ENCODE peak calls at places on chromosomes 11 and 22, in eight cellular contexts. D is endothelial cell of umbilical vein, L is fibroblast of lung, C is mesendoderm, H is colonic mucosa, E is kidney, A is IMR-90, Y is PC-3. U is an unnamed sample. For H3K36me3, the result is how much of the 10 kb centered on the place peaks cover.

GRCh38 chr22:43239956-43240355 is 53.0 kb upstream of the TTLL12 start:
- DNase-seq in D (no peak), L (no peak), C (no peak), H (no peak), E (no peak), A (no peak), Y (no peak), U (no peak)

GRCh38 chr22:20531404-20532181 is 24.2 kb downstream of the MED15 start:
- DNase-seq in D (peak), L (peak), C (peak), H (peak), E (peak), A (peak), Y (peak), U (peak)

GRCh38 chr11:125990244-125990643 is 44.4 kb downstream of the VSIG10L2 start:
- DNase-seq in D (no peak), L (peak), C (no peak), H (no peak), E (no peak), A (peak), Y (peak), U (no peak)

GRCh38 chr11:17575431-17576425 is 28.7 kb downstream of the OTOG start:
- DNase-seq in D (no peak), L (no peak), C (no peak), H (no peak), E (peak), A (no peak), Y (no peak), U (peak)

GRCh38 chr22:49475253-49475652 is 352.4 kb downstream of the BRD1 start:
- DNase-seq in D (no peak), L (no peak), C (no peak), H (no peak), E (no peak), A (no peak), Y (peak), U (no peak)

GRCh38 chr11:111334495-111335123 is 36.3 kb downstream of the POU2AF3 start:
- DNase-seq in D (no peak), L (peak), C (no peak), H (peak), E (no peak), A (no peak), Y (peak), U (peak)

GRCh38 chr11:2700415-2701211 is 819 bp upstream of the KCNQ1OT1 start:
- DNase-seq in D (peak), L (peak), C (peak), H (peak), E (peak), A (no peak), Y (peak), U (peak)

GRCh38 chr11:20638074-20638473 is 31.3 kb upstream of the NELL1 start:
- DNase-seq in D (no peak), L (no peak), C (no peak), H (no peak), E (no peak), A (no peak), Y (no peak), U (no peak)

GRCh38 chr22:26474687-26475086 is 8.9 kb downstream of the HPS4 start:
- DNase-seq in D (peak), L (peak), C (no peak), H (no peak), E (no peak), A (no peak), Y (peak), U (no peak)

GRCh38 chr11:58637367-58637766 is 14.9 kb downstream of the CNTF start:
- DNase-seq in D (no peak), L (no peak), C (no peak), H (no peak), E (no peak), A (no peak), Y (no peak), U (no peak)

GRCh38 chr11:2139691-2140337 is 625 bp upstream of the IGF2 start:
- DNase-seq in D (no peak), L (no peak), C (no peak), H (no peak), E (peak), A (no peak), Y (no peak), U (peak)

GRCh38 chr11:118002010-118002540 is 15.9 kb downstream of the IL10RA start:
- DNase-seq in D (no peak), L (no peak), C (no peak), H (no peak), E (no peak), A (no peak), Y (no peak), U (no peak)

GRCh38 chr11:57205046-57205671 is 23.4 kb downstream of the LRRC55 start:
- DNase-seq in D (no peak), L (peak), C (peak), H (no peak), E (no peak), A (peak), Y (peak), U (peak)

GRCh38 chr11:45669146-45669545 is 3.7 kb upstream of the CHST1 start:
- DNase-seq in D (no peak), L (no peak), C (no peak), H (no peak), E (peak), A (no peak), Y (no peak), U (no peak)

GRCh38 chr11:74820763-74821162 is 72.1 kb downstream of the RNF169 start:
- DNase-seq in D (peak), L (peak), C (peak), H (no peak), E (no peak), A (peak), Y (peak), U (no peak)

GRCh38 chr11:26792956-26793355 is 71.1 kb upstream of the SLC5A12 start:
- DNase-seq in D (no peak), L (no peak), C (no peak), H (no peak), E (no peak), A (no peak), Y (no peak), U (no peak)

GRCh38 chr11:65615950-65616574 is 486 bp downstream of the PCNX3 start:
- DNase-seq in D (no peak), L (peak), C (peak), H (peak), E (no peak), A (no peak), Y (peak), U (no peak)

GRCh38 chr11:107704432-107704831 is 7.4 kb downstream of the SLN start:
- DNase-seq in D (no peak), L (peak), C (no peak), H (no peak), E (no peak), A (peak), Y (peak), U (no peak)

GRCh38 chr11:73961321-73961720 is 10.5 kb downstream of the DNAJB13 start:
- DNase-seq in D (no peak), L (peak), C (no peak), H (no peak), E (peak), A (peak), Y (peak), U (no peak)

GRCh38 chr22:45889539-45890350 is 87.2 kb downstream of the WNT7B start:
- DNase-seq in D (no peak), L (peak), C (no peak), H (no peak), E (peak), A (peak), Y (no peak), U (peak)

GRCh38 chr22:26711205-26711958 is 54.0 kb downstream of the MIAT start:
- DNase-seq in D (peak), L (no peak), C (no peak), H (no peak), E (no peak), A (peak), Y (no peak), U (no peak)

GRCh38 chr11:66744485-66745355 is 15.7 kb upstream of the SPTBN2 start:
- DNase-seq in D (peak), L (peak), C (peak), H (peak), E (peak), A (peak), Y (peak), U (peak)

GRCh38 chr11:32584921-32585320 is 1.3 kb downstream of the EIF3M start:
- DNase-seq in D (peak), L (peak), C (peak), H (no peak), E (no peak), A (no peak), Y (peak), U (no peak)

GRCh38 chr22:19844423-19845368 is 10.0 kb downstream of the GNB1L start:
- DNase-seq in D (peak), L (peak), C (no peak), H (peak), E (peak), A (peak), Y (peak), U (peak)

GRCh38 chr11:67404515-67405195 is 772 bp downstream of the TBC1D10C start:
- DNase-seq in D (no peak), L (no peak), C (no peak), H (no peak), E (peak), A (no peak), Y (no peak), U (no peak)

GRCh38 chr11:123575441-123575840 is 79.0 kb downstream of the SCN3B start:
- DNase-seq in D (no peak), L (no peak), C (no peak), H (no peak), E (no peak), A (no peak), Y (no peak), U (no peak)

GRCh38 chr11:125239585-125240331 is 75.2 kb downstream of the PKNOX2 start:
- DNase-seq in D (no peak), L (no peak), C (peak), H (no peak), E (no peak), A (no peak), Y (no peak), U (peak)

GRCh38 chr11:123653405-123653996 is 923 bp downstream of the SCN3B start:
- DNase-seq in D (no peak), L (no peak), C (peak), H (no peak), E (no peak), A (no peak), Y (peak), U (no peak)

GRCh38 chr11:70210516-70210915 is 7.4 kb downstream of the FADD start:
- DNase-seq in D (no peak), L (peak), C (no peak), H (no peak), E (no peak), A (no peak), Y (no peak), U (no peak)

GRCh38 chr11:122743949-122744876 is 88.7 kb downstream of the UBASH3B start:
- DNase-seq in D (peak), L (no peak), C (no peak), H (peak), E (no peak), A (no peak), Y (no peak), U (peak)

GRCh38 chr11:79485694-79486093 is 44.9 kb upstream of the TENM4 start:
- DNase-seq in D (no peak), L (no peak), C (peak), H (no peak), E (no peak), A (no peak), Y (no peak), U (peak)

GRCh38 chr11:92383430-92383829 is 158.8 kb downstream of the FAT3 start:
- DNase-seq in D (no peak), L (peak), C (peak), H (no peak), E (no peak), A (peak), Y (peak), U (no peak)

GRCh38 chr11:62994775-62995174 is 10.0 kb upstream of the SLC22A6 start:
- DNase-seq in D (no peak), L (no peak), C (no peak), H (no peak), E (no peak), A (no peak), Y (no peak), U (no peak)

GRCh38 chr11:41879186-41879738 is 419.8 kb upstream of the LRRC4C start:
- DNase-seq in D (no peak), L (peak), C (peak), H (no peak), E (no peak), A (no peak), Y (peak), U (no peak)

GRCh38 chr22:20930004-20930403 is 12.8 kb downstream of the CRKL start:
- DNase-seq in D (no peak), L (no peak), C (no peak), H (no peak), E (no peak), A (no peak), Y (no peak), U (no peak)

GRCh38 chr11:33652930-33653329 is 47.7 kb downstream of the C11orf91 start:
- DNase-seq in D (no peak), L (no peak), C (no peak), H (no peak), E (no peak), A (no peak), Y (no peak), U (no peak)

DNA sequence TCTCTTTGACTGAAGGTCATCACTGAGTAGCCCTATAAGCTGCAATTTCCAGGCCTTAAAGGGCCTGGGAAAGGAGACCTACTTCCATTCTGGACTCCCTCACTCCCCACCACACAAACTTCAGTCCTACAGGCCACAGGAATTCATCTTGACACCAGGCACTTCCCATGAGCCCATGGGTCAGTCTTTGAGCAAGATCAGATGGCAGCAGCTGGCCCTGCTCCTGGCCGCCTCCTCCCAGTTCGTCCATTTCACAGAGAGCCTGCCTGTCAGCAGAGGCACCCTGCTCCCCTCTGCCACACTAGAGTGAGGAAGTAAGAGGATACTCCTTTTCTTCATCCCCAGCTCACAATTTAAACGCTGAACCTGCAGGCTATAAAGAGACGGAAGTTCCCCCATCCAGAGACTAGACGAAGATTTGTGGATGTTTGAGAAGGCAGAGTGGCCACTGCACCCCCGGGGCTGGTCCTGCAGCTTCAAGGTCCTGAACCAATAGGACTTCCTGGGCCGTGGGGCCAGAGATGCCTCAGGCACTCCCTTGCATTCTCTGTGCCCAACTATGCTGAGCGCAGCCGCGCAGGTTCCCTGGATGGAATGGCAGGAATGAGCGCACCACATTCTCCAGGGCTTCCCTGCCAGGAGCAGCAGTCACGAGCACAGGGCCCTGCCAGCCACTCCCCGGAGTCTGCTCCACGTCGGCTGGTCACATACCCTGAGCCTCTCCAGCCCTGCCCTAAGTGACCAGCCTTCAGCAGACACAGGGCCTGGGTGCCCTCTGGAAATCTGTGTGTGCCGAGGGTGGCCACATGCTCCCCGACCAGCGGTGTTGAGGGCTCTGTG is 33.5 kb upstream of the BID start:
- DNase-seq in D (no peak), L (peak), C (peak), H (no peak), E (peak), A (peak), Y (no peak), U (peak)
- H3K36me3 ChIP-seq in D (under half), L (under half), C (under half), H (under half), E (under half), A (under half), Y (under half), U (under half)

GRCh38 chr22:39526736-39527171 is 5.8 kb downstream of the RPS19BP1 start:
- DNase-seq in D (no peak), L (no peak), C (peak), H (no peak), E (peak), A (no peak), Y (no peak), U (no peak)

GRCh38 chr22:39522567-39523300 is 2.4 kb downstream of the ATF4 start:
- DNase-seq in D (peak), L (peak), C (no peak), H (peak), E (peak), A (peak), Y (peak), U (no peak)

GRCh38 chr22:39524753-39525657 is 4.6 kb downstream of the ATF4 start:
- DNase-seq in D (no peak), L (no peak), C (no peak), H (no peak), E (peak), A (no peak), Y (no peak), U (no peak)

GRCh38 chr22:39525658-39525975 is 5.3 kb downstream of the ATF4 start:
- DNase-seq in D (no peak), L (no peak), C (no peak), H (no peak), E (peak), A (no peak), Y (no peak), U (no peak)

DNA sequence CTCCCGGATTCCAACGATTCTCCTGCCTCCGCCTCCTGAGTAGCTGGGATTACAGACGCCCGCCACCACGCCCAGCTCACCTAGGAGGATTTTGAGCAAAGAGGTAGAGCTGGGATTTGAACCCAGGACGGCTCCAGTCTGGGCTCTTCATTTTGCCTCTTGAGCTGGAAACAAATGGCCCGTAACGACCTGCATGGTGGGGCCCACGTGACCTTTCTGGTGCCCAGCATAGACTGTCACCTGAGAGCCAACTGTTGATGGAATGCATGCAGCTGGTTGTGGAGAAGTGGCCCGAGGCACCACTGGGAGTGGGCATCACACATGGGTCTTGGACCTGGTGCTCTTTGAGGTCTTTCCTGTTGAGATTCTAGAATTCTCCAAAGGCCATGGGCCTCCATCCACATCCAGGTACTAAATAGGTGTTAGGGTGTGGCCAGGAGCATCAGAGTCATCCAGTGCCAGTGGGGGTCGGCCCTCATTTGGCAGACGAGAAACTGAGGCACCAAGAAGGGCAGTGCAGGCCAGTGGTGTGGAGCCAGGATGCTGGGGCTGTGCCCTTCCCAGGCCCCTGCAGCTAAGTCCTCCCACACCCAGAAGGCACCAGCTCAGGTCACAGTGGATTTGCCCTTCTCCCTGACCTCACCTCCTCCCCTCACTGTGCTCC is 3.9 kb downstream of the ATF4 start:
- DNase-seq in D (no peak), L (no peak), C (no peak), H (no peak), E (peak), A (no peak), Y (no peak), U (no peak)
- H3K9ac ChIP-seq in D (no peak), L (no peak), C (no peak), H (no peak), E (no peak), A (no peak), Y (no peak), U (no peak)

DNA sequence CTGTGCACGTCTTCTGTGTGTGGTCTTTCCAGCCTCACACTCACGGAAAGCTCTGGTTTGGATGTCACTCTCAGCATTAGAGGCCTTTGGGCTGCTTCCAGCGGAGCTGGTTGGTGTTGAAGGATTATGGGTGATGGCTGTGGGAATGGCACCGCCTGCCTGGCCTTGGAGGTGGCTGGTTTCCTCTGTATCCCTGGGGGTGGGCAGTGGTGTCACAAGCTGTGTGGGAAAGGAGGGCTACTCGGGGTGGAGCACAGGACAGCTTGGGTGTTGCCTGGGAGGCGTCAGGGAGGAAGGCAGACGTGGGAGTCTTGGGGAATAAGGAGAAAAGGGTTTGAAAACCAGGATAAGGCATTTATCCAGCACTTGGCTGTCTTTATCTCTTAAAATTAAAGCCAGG is 71.8 kb downstream of the ADAMTS15 start:
- DNase-seq in D (no peak), L (no peak), C (no peak), H (no peak), E (no peak), A (no peak), Y (no peak), U (no peak)
- H3K36me3 ChIP-seq in D (under half), L (under half), C (under half), H (under half), E (under half), A (under half), Y (under half), U (under half)

DNA sequence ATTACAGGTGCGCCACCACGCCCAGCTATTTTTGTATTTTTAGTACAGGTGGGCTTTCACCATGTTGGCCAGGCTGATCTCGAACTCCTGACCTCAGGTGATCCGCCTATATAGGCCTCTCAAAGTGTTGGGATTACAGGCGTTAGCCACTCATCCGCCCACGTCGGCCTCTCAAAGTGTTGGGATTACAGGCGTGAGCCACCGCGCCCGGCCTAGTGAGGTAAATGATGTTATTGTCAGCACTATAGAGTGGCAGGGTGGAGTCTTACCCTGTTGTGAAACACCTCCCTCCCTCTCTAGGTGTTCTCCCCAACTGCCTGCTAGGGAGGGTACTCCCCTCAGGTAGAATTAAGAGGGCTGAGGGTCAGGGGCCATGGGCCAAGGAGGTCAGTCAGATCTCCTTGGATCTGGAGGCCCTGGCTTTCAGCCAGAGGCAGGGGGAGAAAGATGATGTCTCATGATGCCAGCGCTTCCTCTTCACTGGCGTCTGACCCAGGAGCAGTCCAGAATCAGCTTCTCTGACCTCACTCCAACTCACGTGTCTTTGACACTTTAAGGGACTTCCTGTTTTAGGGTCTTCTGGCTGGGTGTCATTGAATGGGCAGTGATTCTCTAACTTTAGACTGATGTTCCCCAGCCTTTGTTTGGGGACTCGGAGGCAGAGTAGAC is 2.0 kb downstream of the GGA1 start:
- DNase-seq in D (no peak), L (no peak), C (no peak), H (peak), E (no peak), A (no peak), Y (no peak), U (no peak)
- H3K9ac ChIP-seq in D (no peak), L (no peak), C (no peak), H (peak), E (no peak), A (no peak), Y (no peak), U (no peak)

GRCh38 chr22:36302439-36303114 is 49.6 kb downstream of the APOL1 start:
- DNase-seq in D (no peak), L (no peak), C (no peak), H (no peak), E (no peak), A (peak), Y (no peak), U (no peak)
- H3K36me3 ChIP-seq in D (half or more), L (half or more), C (half or more), H (half or more), E (half or more), A (half or more), Y (half or more), U (half or more)